ENCODE peak calls at places on chromosomes 12 and 14, in seven cellular contexts. F, O, N, T, U, C and S are unnamed samples.

GRCh38 chr14:92490239-92490959 is 23.2 kb upstream of the RIN3 start:
- DNase-seq in T (no peak), C (no peak), F (no peak), N (no peak), O (no peak), U (no peak), S (no peak)

GRCh38 chr12:2402180-2402579 is 349.4 kb downstream of the CACNA1C start:
- DNase-seq in T (no peak), C (peak), N (no peak), O (no peak), F (no peak), U (no peak), S (no peak)

GRCh38 chr12:130747867-130748740 is 32.0 kb upstream of the RIMBP2 start:
- DNase-seq in T (peak), O (peak), F (peak), N (peak), U (peak), C (peak), S (peak)

GRCh38 chr12:65699251-65699650 is 125.0 kb upstream of the HMGA2 start:
- DNase-seq in F (no peak), C (peak), O (no peak), N (no peak), T (peak), U (peak), S (no peak)

GRCh38 chr14:55430024-55430690 is 10.3 kb downstream of the TBPL2 start:
- DNase-seq in U (peak), T (peak), O (peak), C (peak), N (no peak), F (no peak), S (peak)

GRCh38 chr14:83561261-83561660 is 1968.7 kb upstream of the FLRT2 start:
- DNase-seq in O (no peak), T (no peak), N (no peak), F (no peak), C (no peak), U (no peak), S (no peak)

GRCh38 chr12:108373111-108373510 is 34.0 kb upstream of the CMKLR1 start:
- DNase-seq in T (no peak), U (no peak), N (peak), O (peak), C (no peak), F (no peak), S (no peak)

GRCh38 chr12:131123817-131124216 is 170.1 kb downstream of the ADGRD1 start:
- DNase-seq in F (no peak), O (no peak), C (no peak), T (no peak), U (no peak), N (no peak), S (no peak)

GRCh38 chr14:58636129-58636528 is 1.6 kb upstream of the DACT1 start:
- DNase-seq in U (no peak), F (no peak), N (no peak), T (no peak), C (no peak), O (no peak), S (no peak)

GRCh38 chr12:116236986-116237385 is 40.5 kb downstream of the MED13L start:
- DNase-seq in N (no peak), T (no peak), O (no peak), U (no peak), F (no peak), C (no peak), S (no peak)

GRCh38 chr12:63826002-63826585 is 18.4 kb upstream of the SRGAP1 start:
- DNase-seq in C (peak), N (no peak), O (no peak), F (no peak), U (peak), T (peak), S (peak)

GRCh38 chr14:49106721-49107689 is 479.2 kb downstream of the RPS29 start:
- DNase-seq in O (peak), U (no peak), F (no peak), N (no peak), C (peak), T (no peak), S (no peak)

GRCh38 chr14:103628684-103629502 is at the start of gene KLC1:
- DNase-seq in N (no peak), U (peak), T (peak), F (peak), C (peak), O (peak), S (no peak)

GRCh38 chr14:98903371-98903770 is 368.6 kb downstream of the BCL11B start:
- DNase-seq in T (no peak), U (no peak), F (no peak), O (no peak), N (no peak), C (no peak), S (no peak)

GRCh38 chr12:110316861-110317260 is 35.8 kb downstream of the ATP2A2 start:
- DNase-seq in F (no peak), N (no peak), U (peak), O (no peak), T (peak), C (peak), S (no peak)

GRCh38 chr12:124561231-124561630 is 6.2 kb downstream of the NCOR2 start:
- DNase-seq in C (no peak), F (no peak), T (no peak), N (no peak), O (no peak), U (no peak), S (no peak)

GRCh38 chr12:95385646-95386045 is 88.3 kb upstream of the METAP2 start:
- DNase-seq in U (no peak), O (no peak), C (peak), T (peak), N (no peak), F (no peak), S (peak)

GRCh38 chr14:85002846-85003245 is 527.1 kb upstream of the FLRT2 start:
- DNase-seq in F (no peak), O (no peak), U (no peak), T (no peak), N (no peak), C (peak), S (no peak)

GRCh38 chr12:105485321-105485910 is 154.9 kb downstream of the C12orf75 start:
- DNase-seq in T (peak), N (no peak), F (no peak), O (peak), C (peak), U (peak), S (no peak)

GRCh38 chr12:128754275-128754674 is 69.5 kb downstream of the SLC15A4 start:
- DNase-seq in F (no peak), T (no peak), N (no peak), C (no peak), U (no peak), O (no peak), S (no peak)

GRCh38 chr14:102729825-102730224 is 47.4 kb upstream of the TRAF3 start:
- DNase-seq in N (no peak), T (no peak), U (no peak), O (no peak), C (no peak), F (no peak), S (no peak)

GRCh38 chr12:41511247-41511646 is 323.1 kb downstream of the PDZRN4 start:
- DNase-seq in F (no peak), U (no peak), T (no peak), O (no peak), N (no peak), C (no peak), S (no peak)

GRCh38 chr12:9906888-9907287 is 25.3 kb downstream of the CLEC2A start:
- DNase-seq in O (no peak), N (no peak), C (peak), U (no peak), F (no peak), T (no peak), S (no peak)

GRCh38 chr12:99605-100004 is 33.0 kb downstream of the IQSEC3 start:
- DNase-seq in N (no peak), O (peak), T (peak), C (peak), F (no peak), U (no peak), S (no peak)

GRCh38 chr12:52440821-52441319 is 6.7 kb upstream of the KRT75 start:
- DNase-seq in T (peak), N (no peak), F (no peak), U (peak), O (peak), C (peak), S (no peak)

GRCh38 chr12:46386877-46387629 is 14.5 kb upstream of the SLC38A2 start:
- DNase-seq in U (peak), F (no peak), C (peak), T (peak), N (no peak), O (no peak), S (no peak)

GRCh38 chr12:122040579-122041386 is 19.1 kb downstream of the BCL7A start:
- DNase-seq in U (no peak), N (no peak), T (no peak), C (no peak), O (no peak), F (no peak), S (no peak)

GRCh38 chr14:78752789-78753188 is 582.6 kb downstream of the NRXN3 start:
- DNase-seq in C (no peak), F (no peak), N (no peak), T (no peak), U (peak), O (no peak), S (no peak)

GRCh38 chr12:11961686-11962085 is 109.1 kb upstream of the BCL2L14 start:
- DNase-seq in O (no peak), N (no peak), U (no peak), C (no peak), T (no peak), F (no peak), S (no peak)

GRCh38 chr14:28321475-28322244 is 444.9 kb upstream of the FOXG1 start:
- DNase-seq in C (peak), N (no peak), U (no peak), T (peak), F (no peak), O (no peak), S (no peak)

GRCh38 chr14:99093532-99094517 is 178.2 kb downstream of the BCL11B start:
- DNase-seq in C (no peak), F (peak), N (no peak), O (peak), T (no peak), U (no peak), S (no peak)

GRCh38 chr14:101248840-101249675 is 312.2 kb upstream of the DIO3 start:
- DNase-seq in N (no peak), C (no peak), T (no peak), U (no peak), F (no peak), O (no peak), S (no peak)

GRCh38 chr12:80861636-80862378 is 75.9 kb downstream of the LIN7A start:
- DNase-seq in C (peak), T (peak), F (no peak), U (no peak), O (no peak), N (no peak), S (no peak)

GRCh38 chr12:93387780-93388179 is 10.1 kb downstream of the NUDT4 start:
- DNase-seq in F (no peak), N (no peak), T (peak), O (no peak), U (peak), C (peak), S (no peak)

GRCh38 chr14:68800361-68800760 is 7.5 kb upstream of the ZFP36L1 start:
- DNase-seq in C (peak), F (no peak), N (no peak), U (no peak), T (no peak), O (no peak), S (no peak)

GRCh38 chr14:28242895-28243294 is 523.7 kb upstream of the FOXG1 start:
- DNase-seq in U (no peak), O (no peak), N (no peak), C (no peak), F (no peak), T (no peak), S (no peak)

GRCh38 chr12:51953011-51953568 is 1.6 kb downstream of the ACVR1B start:
- DNase-seq in N (no peak), O (peak), F (peak), U (no peak), C (no peak), T (no peak), S (no peak)